ENCODE peak calls at places on chromosomes 16 and 17, in six cellular contexts. O is H7, J is left ventricle myocardium inferior, K is skeletal muscle cell, C is MM.1S, Z is heart right ventricle. D is an unnamed sample.

GRCh38 chr17:54408741-54409140 is 491.9 kb upstream of the TOM1L1 start:
- DNase-seq in O (no peak), J (no peak), K (no peak), C (no peak), Z (no peak), D (no peak)

GRCh38 chr17:1347681-1348318 is 52.2 kb downstream of the YWHAE start:
- DNase-seq in O (no peak), J (no peak), K (no peak), C (no peak), Z (peak), D (no peak)

GRCh38 chr16:2953706-2954105 is 10.4 kb upstream of the KREMEN2 start:
- DNase-seq in O (no peak), J (no peak), K (no peak), C (no peak), Z (no peak), D (no peak)

GRCh38 chr16:1261131-1261917 is 5.5 kb downstream of the TPSD1 start:
- DNase-seq in O (peak), J (no peak), K (no peak), C (peak), Z (no peak), D (no peak)

GRCh38 chr16:90022209-90023077 is 3.2 kb upstream of the DBNDD1 start:
- DNase-seq in O (no peak), J (peak), K (no peak), C (peak), Z (peak), D (peak)

GRCh38 chr17:41792835-41793748 is 6.6 kb upstream of the JUP start:
- DNase-seq in O (peak), J (peak), K (no peak), C (no peak), Z (peak), D (no peak)

GRCh38 chr16:6317924-6318323 is 1014.7 kb upstream of the RBFOX1 start:
- DNase-seq in O (peak), J (no peak), K (no peak), C (no peak), Z (no peak), D (no peak)

GRCh38 chr17:8366231-8366630 is 10.3 kb downstream of the KRABD2 start:
- DNase-seq in O (no peak), J (no peak), K (peak), C (no peak), Z (no peak), D (peak)

GRCh38 chr16:85908444-85908843 is 9.5 kb downstream of the IRF8 start:
- DNase-seq in O (peak), J (no peak), K (no peak), C (peak), Z (no peak), D (no peak)

GRCh38 chr17:16662936-16663335 is 9.3 kb upstream of the ZNF624 start:
- DNase-seq in O (no peak), J (no peak), K (no peak), C (no peak), Z (no peak), D (no peak)

GRCh38 chr17:29583324-29584248 is 5.9 kb downstream of the GIT1 start:
- DNase-seq in O (no peak), J (peak), K (no peak), C (no peak), Z (peak), D (no peak)

GRCh38 chr16:50861451-50861850 is 119.6 kb downstream of the CYLD start:
- DNase-seq in O (no peak), J (no peak), K (no peak), C (no peak), Z (no peak), D (no peak)

GRCh38 chr16:67648088-67648763 is 3.3 kb downstream of the CARMIL2 start:
- DNase-seq in O (peak), J (no peak), K (no peak), C (no peak), Z (no peak), D (no peak)

GRCh38 chr17:46869296-46869695 is 17.9 kb downstream of the WNT9B start:
- DNase-seq in O (no peak), J (no peak), K (no peak), C (no peak), Z (no peak), D (no peak)

GRCh38 chr17:29039764-29040598 is 3.0 kb upstream of the PIPOX start:
- DNase-seq in O (no peak), J (no peak), K (peak), C (no peak), Z (no peak), D (peak)

GRCh38 chr16:85301171-85301690 is 189.0 kb upstream of the CIBAR2 start:
- DNase-seq in O (no peak), J (no peak), K (no peak), C (no peak), Z (no peak), D (no peak)

GRCh38 chr17:6303664-6304063 is 131.3 kb downstream of the AIPL1 start:
- DNase-seq in O (peak), J (peak), K (peak), C (peak), Z (peak), D (peak)

GRCh38 chr17:14923981-14924380 is 341.1 kb downstream of the PMP22 start:
- DNase-seq in O (no peak), J (no peak), K (peak), C (no peak), Z (no peak), D (peak)

GRCh38 chr16:80986557-80986956 is 20.1 kb downstream of the CMC2 start:
- DNase-seq in O (no peak), J (no peak), K (no peak), C (no peak), Z (no peak), D (no peak)
- H3K4me3 ChIP-seq in O (no peak), J (no peak), K (no peak), C (no peak), Z (no peak), D (no peak)

GRCh38 chr17:43956222-43956621 is 2.5 kb upstream of the PYY start:
- DNase-seq in O (no peak), J (no peak), K (no peak), C (no peak), Z (no peak), D (no peak)
- H3K4me3 ChIP-seq in O (no peak), J (no peak), K (no peak), C (no peak), Z (no peak), D (no peak)

GRCh38 chr17:40304464-40304863 is 4.5 kb upstream of the RARA start:
- DNase-seq in O (no peak), J (no peak), K (no peak), C (no peak), Z (no peak), D (peak)
- H3K4me3 ChIP-seq in O (no peak), J (no peak), K (no peak), C (no peak), Z (no peak), D (no peak)

GRCh38 chr17:33922971-33923370 is 332.1 kb upstream of the CCL2 start:
- DNase-seq in O (no peak), J (no peak), K (no peak), C (no peak), Z (no peak), D (no peak)
- H3K4me3 ChIP-seq in O (no peak), J (no peak), K (no peak), C (no peak), Z (no peak), D (no peak)

DNA sequence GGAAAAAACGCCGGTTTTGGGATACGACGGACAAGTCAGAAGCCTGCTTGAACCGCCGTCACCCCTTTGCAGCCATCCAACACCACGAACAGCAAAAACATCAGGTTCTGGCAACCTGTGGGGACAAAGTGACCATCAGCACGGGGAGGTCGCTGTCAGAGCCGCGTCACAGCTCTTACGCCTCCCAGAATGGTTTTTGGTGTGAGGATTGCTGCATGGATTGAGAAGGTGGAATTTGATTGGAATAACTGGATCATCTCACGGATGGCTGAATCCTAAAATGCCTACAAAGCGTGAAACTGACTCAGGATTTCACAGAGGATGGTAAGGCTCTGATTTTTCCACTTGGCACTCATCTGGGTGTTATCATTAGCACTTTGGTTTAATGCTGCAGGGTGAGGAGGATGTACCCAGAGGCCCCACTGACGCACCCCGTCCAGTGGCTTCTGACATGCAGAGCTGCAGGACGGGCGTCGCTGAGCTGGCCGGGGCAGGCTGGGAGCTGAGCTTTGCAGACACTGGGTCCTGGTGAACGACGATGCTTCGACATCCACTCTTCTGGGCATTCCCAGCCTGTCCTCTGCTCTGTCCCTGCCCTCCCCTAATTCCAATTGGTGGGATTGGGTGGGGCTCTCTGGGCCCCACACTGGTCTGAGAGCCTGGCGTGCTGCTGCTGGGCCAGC is 73.4 kb upstream of the CREBBP start:
- DNase-seq in O (no peak), J (no peak), K (no peak), C (no peak), Z (no peak), D (no peak)
- H3K4me3 ChIP-seq in O (no peak), J (no peak), K (no peak), C (no peak), Z (no peak), D (no peak)

GRCh38 chr16:28596115-28596630 is 677 bp downstream of the SULT1A2 start:
- DNase-seq in O (no peak), J (no peak), K (no peak), C (no peak), Z (no peak), D (no peak)
- H3K4me3 ChIP-seq in O (no peak), J (peak), K (no peak), C (no peak), Z (peak), D (no peak)

GRCh38 chr17:71057448-71057847 is 888.1 kb downstream of the KCNJ2 start:
- DNase-seq in O (no peak), J (no peak), K (no peak), C (no peak), Z (no peak), D (no peak)
- H3K4me3 ChIP-seq in O (no peak), J (no peak), K (no peak), C (no peak), Z (no peak), D (no peak)

D was measured in foreskin fibroblast.